ENCODE peak calls at places on chromosomes 13 and 19, in seven cellular contexts. One of them, this sample, is unnamed.

GRCh38 chr13:29484236-29484635 is 111.3 kb downstream of the SLC7A1 start:
- DNase-seq in activated effector memory CD4-positive, alpha-beta T cell treated with anti-CD3 and anti-CD28 coated beads, Interleukin-2, amount 50 U/mL, for 16 hours: no peak
- DNase-seq in M059J: no peak
- DNase-seq in stimulated activated CD4-positive, alpha-beta T cell treated with anti-CD3 and anti-CD28 coated beads, Interleukin-15, amount 100 ng/mL, for 1 hour: no peak
- DNase-seq in epithelial cell of esophagus: no peak
- DNase-seq in activated T-helper 1 cell treated with Interleukin-2 at 50 U/mL for 16 hours: no peak
- DNase-seq in T1000: no peak
- DNase-seq in this sample: no peak

GRCh38 chr19:8363803-8364771 is at the start of gene ANGPTL4:
- DNase-seq in activated effector memory CD4-positive, alpha-beta T cell treated with anti-CD3 and anti-CD28 coated beads, Interleukin-2, amount 50 U/mL, for 16 hours: peak; percentile 82
- DNase-seq in M059J: peak; percentile 55
- DNase-seq in stimulated activated CD4-positive, alpha-beta T cell treated with anti-CD3 and anti-CD28 coated beads, Interleukin-15, amount 100 ng/mL, for 1 hour: no peak
- DNase-seq in epithelial cell of esophagus: peak; percentile 80
- DNase-seq in activated T-helper 1 cell treated with Interleukin-2 at 50 U/mL for 16 hours: no peak
- DNase-seq in T1000: peak; percentile 25
- DNase-seq in this sample: peak; percentile 64

GRCh38 chr19:53102701-53103140 is 501 bp downstream of the ZNF160 start:
- DNase-seq in activated effector memory CD4-positive, alpha-beta T cell treated with anti-CD3 and anti-CD28 coated beads, Interleukin-2, amount 50 U/mL, for 16 hours: peak; percentile 78
- DNase-seq in M059J: peak; percentile 48
- DNase-seq in stimulated activated CD4-positive, alpha-beta T cell treated with anti-CD3 and anti-CD28 coated beads, Interleukin-15, amount 100 ng/mL, for 1 hour: no peak
- DNase-seq in epithelial cell of esophagus: peak; percentile 47
- DNase-seq in activated T-helper 1 cell treated with Interleukin-2 at 50 U/mL for 16 hours: peak; percentile 3
- DNase-seq in T1000: no peak
- DNase-seq in this sample: peak; percentile 50

GRCh38 chr19:46718157-46718933 is 1.4 kb upstream of the PRKD2 start:
- DNase-seq in activated effector memory CD4-positive, alpha-beta T cell treated with anti-CD3 and anti-CD28 coated beads, Interleukin-2, amount 50 U/mL, for 16 hours: peak; percentile 88
- DNase-seq in M059J: peak; percentile 57
- DNase-seq in stimulated activated CD4-positive, alpha-beta T cell treated with anti-CD3 and anti-CD28 coated beads, Interleukin-15, amount 100 ng/mL, for 1 hour: peak; percentile 34
- DNase-seq in epithelial cell of esophagus: peak; percentile 75
- DNase-seq in activated T-helper 1 cell treated with Interleukin-2 at 50 U/mL for 16 hours: peak; percentile 50
- DNase-seq in T1000: no peak
- DNase-seq in this sample: no peak

GRCh38 chr13:108786578-108787100 is 157.2 kb downstream of the MYO16 start:
- DNase-seq in activated effector memory CD4-positive, alpha-beta T cell treated with anti-CD3 and anti-CD28 coated beads, Interleukin-2, amount 50 U/mL, for 16 hours: no peak
- DNase-seq in M059J: no peak
- DNase-seq in stimulated activated CD4-positive, alpha-beta T cell treated with anti-CD3 and anti-CD28 coated beads, Interleukin-15, amount 100 ng/mL, for 1 hour: no peak
- DNase-seq in epithelial cell of esophagus: no peak
- DNase-seq in activated T-helper 1 cell treated with Interleukin-2 at 50 U/mL for 16 hours: no peak
- DNase-seq in T1000: no peak
- DNase-seq in this sample: no peak

GRCh38 chr19:28039677-28040381 is 1173.1 kb downstream of the UQCRFS1 start:
- DNase-seq in activated effector memory CD4-positive, alpha-beta T cell treated with anti-CD3 and anti-CD28 coated beads, Interleukin-2, amount 50 U/mL, for 16 hours: no peak
- DNase-seq in M059J: no peak
- DNase-seq in stimulated activated CD4-positive, alpha-beta T cell treated with anti-CD3 and anti-CD28 coated beads, Interleukin-15, amount 100 ng/mL, for 1 hour: no peak
- DNase-seq in epithelial cell of esophagus: no peak
- DNase-seq in activated T-helper 1 cell treated with Interleukin-2 at 50 U/mL for 16 hours: no peak
- DNase-seq in T1000: no peak
- DNase-seq in this sample: no peak

GRCh38 chr19:6276447-6276846 is 3.3 kb downstream of the MLLT1 start:
- DNase-seq in activated effector memory CD4-positive, alpha-beta T cell treated with anti-CD3 and anti-CD28 coated beads, Interleukin-2, amount 50 U/mL, for 16 hours: no peak
- DNase-seq in M059J: peak; percentile 26
- DNase-seq in stimulated activated CD4-positive, alpha-beta T cell treated with anti-CD3 and anti-CD28 coated beads, Interleukin-15, amount 100 ng/mL, for 1 hour: no peak
- DNase-seq in epithelial cell of esophagus: no peak
- DNase-seq in activated T-helper 1 cell treated with Interleukin-2 at 50 U/mL for 16 hours: no peak
- DNase-seq in T1000: no peak
- DNase-seq in this sample: no peak

GRCh38 chr19:11446652-11447301 is 11.3 kb downstream of the PRKCSH start:
- DNase-seq in activated effector memory CD4-positive, alpha-beta T cell treated with anti-CD3 and anti-CD28 coated beads, Interleukin-2, amount 50 U/mL, for 16 hours: peak; percentile 81
- DNase-seq in M059J: no peak
- DNase-seq in stimulated activated CD4-positive, alpha-beta T cell treated with anti-CD3 and anti-CD28 coated beads, Interleukin-15, amount 100 ng/mL, for 1 hour: peak; percentile 14
- DNase-seq in epithelial cell of esophagus: peak; percentile 19
- DNase-seq in activated T-helper 1 cell treated with Interleukin-2 at 50 U/mL for 16 hours: peak; percentile 20
- DNase-seq in T1000: peak; percentile 4
- DNase-seq in this sample: no peak

GRCh38 chr19:34184880-34185491 is 12.7 kb downstream of the LSM14A start:
- DNase-seq in activated effector memory CD4-positive, alpha-beta T cell treated with anti-CD3 and anti-CD28 coated beads, Interleukin-2, amount 50 U/mL, for 16 hours: no peak
- DNase-seq in M059J: no peak
- DNase-seq in stimulated activated CD4-positive, alpha-beta T cell treated with anti-CD3 and anti-CD28 coated beads, Interleukin-15, amount 100 ng/mL, for 1 hour: no peak
- DNase-seq in epithelial cell of esophagus: no peak
- DNase-seq in activated T-helper 1 cell treated with Interleukin-2 at 50 U/mL for 16 hours: no peak
- DNase-seq in T1000: no peak
- DNase-seq in this sample: no peak

GRCh38 chr19:40831502-40832430 is 18.5 kb downstream of the CYP2A6 start:
- DNase-seq in activated effector memory CD4-positive, alpha-beta T cell treated with anti-CD3 and anti-CD28 coated beads, Interleukin-2, amount 50 U/mL, for 16 hours: no peak
- DNase-seq in M059J: peak; percentile 99
- DNase-seq in stimulated activated CD4-positive, alpha-beta T cell treated with anti-CD3 and anti-CD28 coated beads, Interleukin-15, amount 100 ng/mL, for 1 hour: no peak
- DNase-seq in epithelial cell of esophagus: peak; percentile 88
- DNase-seq in activated T-helper 1 cell treated with Interleukin-2 at 50 U/mL for 16 hours: no peak
- DNase-seq in T1000: peak; percentile 64
- DNase-seq in this sample: peak; percentile 81

GRCh38 chr13:43357435-43358065 is 334.2 kb downstream of the DNAJC15 start:
- DNase-seq in activated effector memory CD4-positive, alpha-beta T cell treated with anti-CD3 and anti-CD28 coated beads, Interleukin-2, amount 50 U/mL, for 16 hours: no peak
- DNase-seq in M059J: no peak
- DNase-seq in stimulated activated CD4-positive, alpha-beta T cell treated with anti-CD3 and anti-CD28 coated beads, Interleukin-15, amount 100 ng/mL, for 1 hour: no peak
- DNase-seq in epithelial cell of esophagus: no peak
- DNase-seq in activated T-helper 1 cell treated with Interleukin-2 at 50 U/mL for 16 hours: no peak
- DNase-seq in T1000: no peak
- DNase-seq in this sample: no peak

GRCh38 chr19:33209844-33210230 is 15.7 kb downstream of the LRP3 start:
- DNase-seq in activated effector memory CD4-positive, alpha-beta T cell treated with anti-CD3 and anti-CD28 coated beads, Interleukin-2, amount 50 U/mL, for 16 hours: no peak
- DNase-seq in M059J: no peak
- DNase-seq in stimulated activated CD4-positive, alpha-beta T cell treated with anti-CD3 and anti-CD28 coated beads, Interleukin-15, amount 100 ng/mL, for 1 hour: no peak
- DNase-seq in epithelial cell of esophagus: no peak
- DNase-seq in activated T-helper 1 cell treated with Interleukin-2 at 50 U/mL for 16 hours: no peak
- DNase-seq in T1000: no peak
- DNase-seq in this sample: no peak

This sample was measured in mammary epithelial cell.